ENCODE peak calls at places on chromosomes 13 and 19, in eight cellular contexts. One of them, this sample, is unnamed. For H3K9me3, the result is how much of the 10 kb centered on the place peaks cover.

GRCh38 chr13:64819081-64819480 is 2411.1 kb downstream of the PCDH9 start:
- DNase-seq in ovary: no peak
- DNase-seq in esophagus squamous epithelium: no peak
- DNase-seq in left lung: no peak
- DNase-seq in Peyer's patch: no peak
- DNase-seq in cardiac muscle cell: peak
- DNase-seq in PC-3: no peak
- DNase-seq in sigmoid colon: no peak
- DNase-seq in this sample: no peak

GRCh38 chr13:43297967-43298366 is 274.6 kb downstream of the DNAJC15 start:
- DNase-seq in ovary: no peak
- DNase-seq in esophagus squamous epithelium: no peak
- DNase-seq in left lung: no peak
- DNase-seq in Peyer's patch: no peak
- DNase-seq in cardiac muscle cell: no peak
- DNase-seq in PC-3: no peak
- DNase-seq in sigmoid colon: no peak
- DNase-seq in this sample: no peak

GRCh38 chr19:57934820-57935665 is at the start of gene ZNF418:
- DNase-seq in ovary: peak
- DNase-seq in esophagus squamous epithelium: no peak
- DNase-seq in left lung: peak
- DNase-seq in Peyer's patch: peak
- DNase-seq in cardiac muscle cell: peak
- DNase-seq in PC-3: no peak
- DNase-seq in sigmoid colon: peak
- DNase-seq in this sample: peak

GRCh38 chr13:84607614-84608013 is 725.3 kb upstream of the SLITRK1 start:
- DNase-seq in ovary: no peak
- DNase-seq in esophagus squamous epithelium: no peak
- DNase-seq in left lung: no peak
- DNase-seq in Peyer's patch: no peak
- DNase-seq in cardiac muscle cell: peak
- DNase-seq in PC-3: peak
- DNase-seq in sigmoid colon: no peak
- DNase-seq in this sample: no peak

GRCh38 chr13:87166348-87166747 is 504.8 kb upstream of the SLITRK5 start:
- DNase-seq in ovary: no peak
- DNase-seq in esophagus squamous epithelium: no peak
- DNase-seq in left lung: no peak
- DNase-seq in Peyer's patch: no peak
- DNase-seq in cardiac muscle cell: no peak
- DNase-seq in PC-3: no peak
- DNase-seq in sigmoid colon: no peak
- DNase-seq in this sample: no peak

GRCh38 chr19:37114001-37114400 is 35.8 kb downstream of the ZNF420 start:
- DNase-seq in ovary: no peak
- DNase-seq in esophagus squamous epithelium: no peak
- DNase-seq in left lung: no peak
- DNase-seq in Peyer's patch: no peak
- DNase-seq in cardiac muscle cell: no peak
- DNase-seq in PC-3: no peak
- DNase-seq in sigmoid colon: no peak
- DNase-seq in this sample: no peak

GRCh38 chr13:44243198-44243852 is 130.3 kb upstream of the SERP2 start:
- DNase-seq in ovary: no peak
- DNase-seq in esophagus squamous epithelium: no peak
- DNase-seq in left lung: no peak
- DNase-seq in Peyer's patch: no peak
- DNase-seq in cardiac muscle cell: peak
- DNase-seq in PC-3: peak
- DNase-seq in sigmoid colon: no peak
- DNase-seq in this sample: no peak

GRCh38 chr19:40726279-40726678 is 9.4 kb downstream of the ITPKC start:
- DNase-seq in ovary: no peak
- DNase-seq in esophagus squamous epithelium: no peak
- DNase-seq in left lung: no peak
- DNase-seq in Peyer's patch: no peak
- DNase-seq in cardiac muscle cell: no peak
- DNase-seq in PC-3: peak
- DNase-seq in sigmoid colon: no peak
- DNase-seq in this sample: no peak

GRCh38 chr19:38739440-38740251 is 4.6 kb downstream of the CAPN12 start:
- DNase-seq in ovary: no peak
- DNase-seq in esophagus squamous epithelium: no peak
- DNase-seq in left lung: peak
- DNase-seq in Peyer's patch: no peak
- DNase-seq in cardiac muscle cell: no peak
- DNase-seq in PC-3: no peak
- DNase-seq in sigmoid colon: no peak
- DNase-seq in this sample: peak

GRCh38 chr13:31835932-31836331 is 96.6 kb downstream of the RXFP2 start:
- DNase-seq in ovary: no peak
- DNase-seq in esophagus squamous epithelium: no peak
- DNase-seq in left lung: no peak
- DNase-seq in Peyer's patch: no peak
- DNase-seq in cardiac muscle cell: peak
- DNase-seq in PC-3: peak
- DNase-seq in sigmoid colon: no peak
- DNase-seq in this sample: no peak

GRCh38 chr13:98207411-98207810 is 30.3 kb upstream of the RNF113B start:
- DNase-seq in ovary: no peak
- DNase-seq in esophagus squamous epithelium: no peak
- DNase-seq in left lung: no peak
- DNase-seq in Peyer's patch: no peak
- DNase-seq in cardiac muscle cell: no peak
- DNase-seq in PC-3: no peak
- DNase-seq in sigmoid colon: no peak
- DNase-seq in this sample: no peak
- H3K4me3 ChIP-seq in ovary: no peak
- H3K4me3 ChIP-seq in esophagus squamous epithelium: no peak
- H3K4me3 ChIP-seq in left lung: no peak
- H3K4me3 ChIP-seq in Peyer's patch: no peak
- H3K4me3 ChIP-seq in cardiac muscle cell: no peak
- H3K4me3 ChIP-seq in PC-3: no peak
- H3K4me3 ChIP-seq in sigmoid colon: peak
- H3K4me3 ChIP-seq in this sample: no peak

GRCh38 chr19:53511933-53512374 is 26.0 kb upstream of the ZNF331 start:
- DNase-seq in ovary: peak
- DNase-seq in esophagus squamous epithelium: no peak
- DNase-seq in left lung: no peak
- DNase-seq in Peyer's patch: peak
- DNase-seq in cardiac muscle cell: peak
- DNase-seq in PC-3: peak
- DNase-seq in sigmoid colon: peak
- DNase-seq in this sample: peak
- TF ChIP-seq CTCF in ovary: peak
- TF ChIP-seq CTCF in esophagus squamous epithelium: peak
- TF ChIP-seq CTCF in left lung: peak
- TF ChIP-seq CTCF in Peyer's patch: no peak
- TF ChIP-seq CTCF in cardiac muscle cell: peak
- TF ChIP-seq CTCF in PC-3: peak
- TF ChIP-seq CTCF in sigmoid colon: no peak
- TF ChIP-seq CTCF in this sample: peak

GRCh38 chr13:48737689-48738088 is 84.0 kb downstream of the CYSLTR2 start:
- DNase-seq in ovary: no peak
- DNase-seq in esophagus squamous epithelium: no peak
- DNase-seq in left lung: no peak
- DNase-seq in Peyer's patch: no peak
- DNase-seq in cardiac muscle cell: no peak
- DNase-seq in PC-3: no peak
- DNase-seq in sigmoid colon: no peak
- DNase-seq in this sample: no peak
- H3K9me3 ChIP-seq in ovary: under half
- H3K9me3 ChIP-seq in esophagus squamous epithelium: under half
- H3K9me3 ChIP-seq in left lung: under half
- H3K9me3 ChIP-seq in Peyer's patch: under half
- H3K9me3 ChIP-seq in cardiac muscle cell: under half
- H3K9me3 ChIP-seq in PC-3: under half
- H3K9me3 ChIP-seq in sigmoid colon: under half
- H3K9me3 ChIP-seq in this sample: under half

GRCh38 chr19:18605546-18606280 is 886 bp downstream of the CRLF1 start:
- DNase-seq in ovary: no peak
- DNase-seq in esophagus squamous epithelium: no peak
- DNase-seq in left lung: no peak
- DNase-seq in Peyer's patch: no peak
- DNase-seq in cardiac muscle cell: no peak
- DNase-seq in PC-3: no peak
- DNase-seq in sigmoid colon: no peak
- DNase-seq in this sample: no peak
- H3K4me3 ChIP-seq in ovary: no peak
- H3K4me3 ChIP-seq in esophagus squamous epithelium: peak
- H3K4me3 ChIP-seq in left lung: no peak
- H3K4me3 ChIP-seq in Peyer's patch: no peak
- H3K4me3 ChIP-seq in cardiac muscle cell: no peak
- H3K4me3 ChIP-seq in PC-3: no peak
- H3K4me3 ChIP-seq in sigmoid colon: peak
- H3K4me3 ChIP-seq in this sample: no peak

GRCh38 chr19:8486661-8487136 is 15.7 kb downstream of the PRAM1 start:
- DNase-seq in ovary: no peak
- DNase-seq in esophagus squamous epithelium: no peak
- DNase-seq in left lung: peak
- DNase-seq in Peyer's patch: no peak
- DNase-seq in cardiac muscle cell: no peak
- DNase-seq in PC-3: no peak
- DNase-seq in sigmoid colon: no peak
- DNase-seq in this sample: peak

GRCh38 chr19:8488351-8488750 is 14.1 kb downstream of the PRAM1 start:
- DNase-seq in ovary: no peak
- DNase-seq in esophagus squamous epithelium: no peak
- DNase-seq in left lung: peak
- DNase-seq in Peyer's patch: no peak
- DNase-seq in cardiac muscle cell: no peak
- DNase-seq in PC-3: no peak
- DNase-seq in sigmoid colon: no peak
- DNase-seq in this sample: peak

GRCh38 chr19:8485561-8486371 is 16.7 kb downstream of the PRAM1 start:
- DNase-seq in ovary: no peak
- DNase-seq in esophagus squamous epithelium: no peak
- DNase-seq in left lung: peak
- DNase-seq in Peyer's patch: no peak
- DNase-seq in cardiac muscle cell: no peak
- DNase-seq in PC-3: no peak
- DNase-seq in sigmoid colon: no peak
- DNase-seq in this sample: peak

GRCh38 chr19:8489591-8490394 is 12.6 kb downstream of the PRAM1 start:
- DNase-seq in ovary: no peak
- DNase-seq in esophagus squamous epithelium: no peak
- DNase-seq in left lung: peak
- DNase-seq in Peyer's patch: no peak
- DNase-seq in cardiac muscle cell: no peak
- DNase-seq in PC-3: no peak
- DNase-seq in sigmoid colon: no peak
- DNase-seq in this sample: no peak

DNA sequence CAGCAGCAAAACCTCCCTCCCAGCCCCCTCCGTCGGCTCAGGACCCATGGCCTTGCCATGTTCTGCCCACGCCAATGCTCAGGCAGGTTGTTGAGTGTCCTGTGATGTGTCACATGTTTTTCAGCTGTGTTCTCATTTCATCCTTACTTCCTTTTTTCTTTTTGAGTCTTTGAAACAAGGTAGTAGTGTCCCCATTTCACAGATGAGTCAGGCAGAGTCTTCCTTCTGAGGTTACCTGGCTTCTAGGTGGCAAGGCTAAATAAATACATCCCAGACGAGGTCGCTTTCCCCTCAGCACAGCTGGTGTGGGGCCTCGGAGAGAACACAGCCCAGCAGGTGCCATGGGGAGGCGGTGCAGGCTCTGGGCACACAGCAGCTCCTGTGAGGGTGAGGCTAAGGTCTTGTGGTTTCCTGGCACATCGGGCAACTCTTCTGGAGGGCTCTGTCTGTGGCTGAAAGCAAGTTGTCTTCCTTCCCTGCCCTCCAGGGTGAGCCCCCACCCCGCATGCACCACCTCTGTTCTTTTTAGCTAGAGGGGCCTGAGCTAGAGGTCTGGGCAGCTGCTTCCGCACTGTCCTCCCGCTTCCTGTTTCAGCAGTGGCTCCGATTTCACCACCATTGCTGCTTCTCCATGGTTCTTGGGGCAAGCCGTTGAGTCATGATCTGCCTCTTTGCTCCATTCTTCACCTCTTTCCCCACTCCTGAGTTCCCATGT is 15.1 kb downstream of the PRAM1 start:
- DNase-seq in ovary: no peak
- DNase-seq in esophagus squamous epithelium: no peak
- DNase-seq in left lung: peak
- DNase-seq in Peyer's patch: peak
- DNase-seq in cardiac muscle cell: no peak
- DNase-seq in PC-3: no peak
- DNase-seq in sigmoid colon: no peak
- DNase-seq in this sample: peak
- TF ChIP-seq CTCF in ovary: no peak
- TF ChIP-seq CTCF in esophagus squamous epithelium: no peak
- TF ChIP-seq CTCF in left lung: no peak
- TF ChIP-seq CTCF in Peyer's patch: no peak
- TF ChIP-seq CTCF in cardiac muscle cell: no peak
- TF ChIP-seq CTCF in PC-3: no peak
- TF ChIP-seq CTCF in sigmoid colon: no peak
- TF ChIP-seq CTCF in this sample: no peak